ENCODE peak calls at places on chromosomes 4 and X, in eight cellular contexts. W, K, O, Q, I, E, V and B are unnamed samples.

GRCh38 chr4:143700060-143700419 is 435 bp downstream of the FREM3 start:
- DNase-seq in W (peak; percentile 46), K (no peak), O (peak; percentile 17), Q (peak; percentile 29), I (no peak), E (no peak), V (no peak), B (no peak)

GRCh38 chr4:180058731-180059215 is 2184.4 kb upstream of the TENM3 start:
- DNase-seq in W (peak; percentile 43), K (no peak), O (peak; percentile 71), Q (peak; percentile 77), I (no peak), E (peak; percentile 44), V (peak; percentile 41), B (peak; percentile 44)

GRCh38 chrX:102345916-102346315 is 93.9 kb downstream of the NXF2B start:
- DNase-seq in W (peak; percentile 45), K (no peak), O (peak; percentile 62), Q (peak; percentile 61), I (peak; percentile 61), E (peak; percentile 34), V (peak; percentile 70), B (no peak)

GRCh38 chr4:42119916-42120315 is 32.5 kb downstream of the BEND4 start:
- DNase-seq in W (no peak), K (no peak), O (no peak), Q (no peak), I (no peak), E (no peak), V (no peak), B (no peak)

GRCh38 chr4:99437686-99438577 is 2.8 kb upstream of the ADH7 start:
- DNase-seq in W (no peak), K (no peak), O (no peak), Q (peak; percentile 48), I (no peak), E (no peak), V (no peak), B (no peak)

GRCh38 chrX:16240231-16240905 is 73.1 kb downstream of the MAGEB17 start:
- DNase-seq in W (no peak), K (peak; percentile 7), O (no peak), Q (no peak), I (no peak), E (no peak), V (no peak), B (no peak)

GRCh38 chr4:153651041-153651960 is 32.8 kb upstream of the TLR2 start:
- DNase-seq in W (peak; percentile 62), K (no peak), O (no peak), Q (no peak), I (no peak), E (no peak), V (peak; percentile 28), B (no peak)

GRCh38 chrX:57447856-57448255 is 144.0 kb upstream of the ZXDB start:
- DNase-seq in W (no peak), K (no peak), O (no peak), Q (no peak), I (no peak), E (no peak), V (no peak), B (no peak)

GRCh38 chr4:82561745-82562552 is at the start of gene TMEM150C:
- DNase-seq in W (peak; percentile 57), K (no peak), O (peak; percentile 18), Q (peak; percentile 78), I (no peak), E (no peak), V (peak; percentile 22), B (no peak)

GRCh38 chrX:46251755-46252154 is 293.5 kb downstream of the ZNF674 start:
- DNase-seq in W (no peak), K (peak; percentile 29), O (no peak), Q (no peak), I (no peak), E (peak; percentile 13), V (no peak), B (no peak)

GRCh38 chr4:125168531-125168930 is 146.2 kb upstream of the FAT4 start:
- DNase-seq in W (no peak), K (no peak), O (no peak), Q (no peak), I (no peak), E (peak; percentile 11), V (no peak), B (no peak)

GRCh38 chr4:188437535-188437934 is 298.3 kb downstream of the TRIML1 start:
- DNase-seq in W (no peak), K (no peak), O (no peak), Q (no peak), I (no peak), E (no peak), V (no peak), B (no peak)

GRCh38 chr4:93373893-93374860 is 454.4 kb upstream of the ATOH1 start:
- DNase-seq in W (no peak), K (no peak), O (no peak), Q (no peak), I (no peak), E (peak; percentile 61), V (no peak), B (no peak)

GRCh38 chr4:48127231-48127881 is 6.7 kb downstream of the TXK start:
- DNase-seq in W (no peak), K (no peak), O (no peak), Q (peak; percentile 26), I (no peak), E (no peak), V (no peak), B (no peak)

GRCh38 chrX:113274345-113274744 is 433.7 kb upstream of the AMOT start:
- DNase-seq in W (no peak), K (no peak), O (no peak), Q (no peak), I (no peak), E (no peak), V (no peak), B (no peak)

GRCh38 chr4:137644201-137644600 is 111.9 kb upstream of the PCDH18 start:
- DNase-seq in W (no peak), K (peak; percentile 9), O (no peak), Q (no peak), I (no peak), E (peak; percentile 62), V (no peak), B (no peak)

GRCh38 chr4:174154455-174154854 is 129.0 kb downstream of the FBXO8 start:
- DNase-seq in W (no peak), K (peak; percentile 16), O (no peak), Q (no peak), I (peak; percentile 21), E (peak; percentile 76), V (no peak), B (no peak)

GRCh38 chr4:41646862-41647261 is 101.7 kb downstream of the PHOX2B start:
- DNase-seq in W (no peak), K (no peak), O (no peak), Q (no peak), I (no peak), E (no peak), V (no peak), B (no peak)

GRCh38 chr4:157810137-157810774 is 362.6 kb downstream of the GASK1B start:
- DNase-seq in W (no peak), K (no peak), O (no peak), Q (no peak), I (no peak), E (no peak), V (no peak), B (no peak)

GRCh38 chrX:68840256-68840655 is 11.4 kb downstream of the EFNB1 start:
- DNase-seq in W (no peak), K (no peak), O (no peak), Q (no peak), I (no peak), E (no peak), V (peak; percentile 4), B (no peak)
- H3K36me3 ChIP-seq in W (no peaks in the 10 kb centered on the region), K (peaks cover 1% of the 10 kb centered on the region), O (no peaks in the 10 kb centered on the region), Q (peaks cover 9% of the 10 kb centered on the region), I (no peaks in the 10 kb centered on the region), E (peaks cover 22% of the 10 kb centered on the region), V (no peaks in the 10 kb centered on the region), B (peaks cover 44% of the 10 kb centered on the region)

DNA sequence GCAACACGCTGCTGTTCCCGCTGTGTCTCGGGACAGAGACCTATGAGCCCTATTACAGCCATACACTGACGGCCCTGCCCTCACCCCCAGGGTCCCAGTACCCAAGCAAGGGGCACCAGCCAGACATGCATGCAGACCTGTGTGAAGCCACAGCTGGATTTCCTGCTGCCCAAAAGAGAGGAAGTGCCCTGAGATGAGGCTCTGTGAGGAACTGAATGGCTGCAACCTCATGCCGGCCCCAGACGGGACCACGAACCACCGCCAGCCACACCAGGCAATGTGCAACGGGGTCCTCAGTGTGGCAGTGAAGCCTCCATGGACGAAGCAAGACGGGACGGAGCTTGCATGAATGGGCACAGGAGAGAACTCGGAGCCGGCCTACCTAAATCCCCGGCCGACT is 21.1 kb downstream of the CTBP1 start:
- DNase-seq in W (no peak), K (no peak), O (no peak), Q (no peak), I (no peak), E (no peak), V (no peak), B (no peak)
- H3K36me3 ChIP-seq in W (peaks cover 66% of the 10 kb centered on the region), K (peaks cover 5% of the 10 kb centered on the region), O (peaks cover 21% of the 10 kb centered on the region), Q (peaks cover 34% of the 10 kb centered on the region), I (no peaks in the 10 kb centered on the region), E (peaks cover 90% of the 10 kb centered on the region), V (peaks cover 23% of the 10 kb centered on the region), B (peaks cover 84% of the 10 kb centered on the region)

GRCh38 chrX:77694491-77694890 is 91.5 kb downstream of the ATRX start:
- DNase-seq in W (no peak), K (no peak), O (no peak), Q (no peak), I (no peak), E (no peak), V (no peak), B (no peak)
- H3K36me3 ChIP-seq in W (no peaks in the 10 kb centered on the region), K (no peaks in the 10 kb centered on the region), O (no peaks in the 10 kb centered on the region), Q (peaks cover 10% of the 10 kb centered on the region), I (no peaks in the 10 kb centered on the region), E (peaks cover 3% of the 10 kb centered on the region), V (no peaks in the 10 kb centered on the region), B (peaks cover 29% of the 10 kb centered on the region)

GRCh38 chr4:25814737-25815136 is 48.1 kb downstream of the SEL1L3 start:
- DNase-seq in W (no peak), K (no peak), O (no peak), Q (no peak), I (no peak), E (no peak), V (no peak), B (no peak)
- H3K36me3 ChIP-seq in W (no peaks in the 10 kb centered on the region), K (peaks cover 1% of the 10 kb centered on the region), O (no peaks in the 10 kb centered on the region), Q (no peaks in the 10 kb centered on the region), I (no peaks in the 10 kb centered on the region), E (peaks cover 3% of the 10 kb centered on the region), V (peaks cover 8% of the 10 kb centered on the region), B (peaks cover 14% of the 10 kb centered on the region)

DNA sequence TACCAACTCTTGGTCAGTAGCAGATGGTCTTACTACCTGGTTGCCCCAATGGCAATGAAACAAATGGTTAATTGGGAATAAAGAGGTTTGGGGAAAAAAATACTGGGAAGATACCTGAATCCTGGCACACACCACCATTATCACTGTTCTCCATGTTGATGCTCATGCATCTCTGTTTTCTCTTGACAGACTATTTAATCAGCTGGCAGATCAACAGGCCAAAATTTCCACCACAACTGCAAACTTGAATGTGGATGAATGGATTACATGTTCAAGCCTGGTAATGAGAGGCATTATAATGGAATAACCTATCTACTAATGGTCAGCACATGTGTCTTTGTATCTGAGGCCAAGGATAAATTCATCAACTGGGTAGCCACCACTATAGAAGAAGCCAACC is 45.7 kb downstream of the ZNF721 start:
- DNase-seq in W (no peak), K (no peak), O (no peak), Q (no peak), I (no peak), E (no peak), V (no peak), B (no peak)
- H3K36me3 ChIP-seq in W (no peaks in the 10 kb centered on the region), K (peaks cover 4% of the 10 kb centered on the region), O (no peaks in the 10 kb centered on the region), Q (no peaks in the 10 kb centered on the region), I (no peaks in the 10 kb centered on the region), E (peaks cover 36% of the 10 kb centered on the region), V (peaks cover 94% of the 10 kb centered on the region), B (peaks cover 95% of the 10 kb centered on the region)